ENCODE peak calls at places on chromosomes 5 and 9, in five cellular contexts. B is heart right ventricle, M is mammary epithelial cell, C is fibroblast of lung, W is astrocyte. L is an unnamed sample.
A peak's percentile ranks its signal among the peaks of the same experiment; 100 is the strongest.

GRCh38 chr5:55232194-55232984 is 1.0 kb downstream of the CCNO start:
- DNase-seq in W (no peak), B (no peak), M (peak; percentile 77), C (peak; percentile 13), L (peak; percentile 81)

GRCh38 chr5:159324097-159324760 is 6.1 kb downstream of the IL12B start:
- DNase-seq in B (no peak), C (peak; percentile 95), W (peak; percentile 94), M (peak; percentile 58), L (no peak)

GRCh38 chr5:72412283-72413055 is 92.3 kb downstream of the PTCD2 start:
- DNase-seq in M (no peak), C (peak; percentile 76), W (peak; percentile 68), B (no peak), L (no peak)

GRCh38 chr9:95874303-95874988 is 1.0 kb upstream of the ERCC6L2 start:
- DNase-seq in M (peak; percentile 27), B (no peak), C (peak; percentile 27), W (peak; percentile 10), L (peak; percentile 26)

GRCh38 chr9:95724253-95724991 is 151.1 kb upstream of the ERCC6L2 start:
- DNase-seq in C (no peak), B (no peak), M (no peak), W (no peak), L (no peak)

GRCh38 chr5:87347272-87347671 is 65.5 kb downstream of the CCNH start:
- DNase-seq in M (no peak), C (peak; percentile 59), W (peak; percentile 51), B (no peak), L (no peak)

GRCh38 chr9:73583590-73583989 is 431.9 kb downstream of the ANXA1 start:
- DNase-seq in M (peak; percentile 53), C (peak; percentile 82), W (peak; percentile 75), B (no peak), L (peak; percentile 17)

GRCh38 chr5:15008476-15008875 is 136.9 kb upstream of the ANKH start:
- DNase-seq in C (peak; percentile 99), B (peak; percentile 87), W (peak; percentile 99), M (peak; percentile 96), L (peak; percentile 87)

GRCh38 chr9:8649807-8650206 is 850.2 kb upstream of the DMAC1 start:
- DNase-seq in M (no peak), B (no peak), W (no peak), C (no peak), L (no peak)

GRCh38 chr5:137073192-137073591 is 425.9 kb downstream of the SPOCK1 start:
- DNase-seq in M (no peak), W (peak; percentile 40), B (no peak), C (peak; percentile 58), L (peak; percentile 34)

GRCh38 chr9:77016111-77016525 is 3.3 kb upstream of the FOXB2 start:
- DNase-seq in W (no peak), B (no peak), C (no peak), M (no peak), L (no peak)

GRCh38 chr9:8845376-8845775 is 1045.8 kb upstream of the DMAC1 start:
- DNase-seq in M (no peak), W (no peak), C (no peak), B (peak; percentile 47), L (no peak)

GRCh38 chr9:79817469-79818004 is 245.8 kb downstream of the TLE4 start:
- DNase-seq in B (peak; percentile 7), W (peak; percentile 39), C (peak; percentile 52), M (no peak), L (no peak)

GRCh38 chr5:115096034-115096769 is 73.5 kb downstream of the TRIM36 start:
- DNase-seq in M (no peak), C (peak; percentile 17), W (no peak), B (no peak), L (no peak)

GRCh38 chr5:116046823-116047222 is 14.6 kb downstream of the ARL14EPL start:
- DNase-seq in M (no peak), B (no peak), W (no peak), C (no peak), L (no peak)

GRCh38 chr9:91042541-91042940 is 240.9 kb downstream of the SYK start:
- DNase-seq in M (no peak), W (no peak), B (no peak), C (no peak), L (no peak)

GRCh38 chr5:132497488-132497997 is 7.0 kb upstream of the IRF1 start:
- DNase-seq in C (peak; percentile 95), W (peak; percentile 91), M (peak; percentile 79), B (peak; percentile 81), L (peak; percentile 95)

GRCh38 chr9:134406366-134407122 is 80.3 kb downstream of the RXRA start:
- DNase-seq in M (no peak), B (peak; percentile 39), W (no peak), C (no peak), L (no peak)

GRCh38 chr5:113062869-113063508 is 86.4 kb downstream of the DCP2 start:
- DNase-seq in M (no peak), W (no peak), B (no peak), C (no peak), L (no peak)

GRCh38 chr5:168155585-168155984 is 135.9 kb upstream of the WWC1 start:
- DNase-seq in B (no peak), C (no peak), W (no peak), M (no peak), L (no peak)

GRCh38 chr5:111234125-111234524 is 9.9 kb downstream of the CAMK4 start:
- DNase-seq in W (no peak), C (no peak), B (no peak), M (no peak), L (no peak)

GRCh38 chr9:126413470-126414051 is 86.9 kb downstream of the MVB12B start:
- DNase-seq in B (no peak), C (no peak), M (no peak), W (no peak), L (no peak)

GRCh38 chr9:119343161-119343720 is 26.0 kb downstream of the BRINP1 start:
- DNase-seq in M (no peak), W (no peak), C (no peak), B (no peak), L (no peak)

GRCh38 chr9:134660407-134660806 is 18.8 kb downstream of the COL5A1 start:
- DNase-seq in B (no peak), W (no peak), M (no peak), C (no peak), L (no peak)

GRCh38 chr9:134624827-134625181 is 16.8 kb upstream of the COL5A1 start:
- DNase-seq in C (peak; percentile 94), B (no peak), M (peak; percentile 77), W (peak; percentile 89), L (peak; percentile 96)

GRCh38 chr9:7894231-7894630 is 94.7 kb upstream of the DMAC1 start:
- DNase-seq in C (no peak), M (no peak), W (no peak), B (no peak), L (no peak)

GRCh38 chr5:72434781-72435437 is 72.3 kb downstream of the ZNF366 start:
- DNase-seq in C (no peak), M (no peak), W (no peak), B (no peak), L (no peak)

GRCh38 chr9:87379300-87379699 is 118.4 kb upstream of the DAPK1 start:
- DNase-seq in W (no peak), C (no peak), B (no peak), M (no peak), L (no peak)

GRCh38 chr9:87381050-87381711 is 116.5 kb upstream of the DAPK1 start:
- DNase-seq in M (peak; percentile 44), C (peak; percentile 91), W (peak; percentile 90), B (no peak), L (no peak)

GRCh38 chr9:87383341-87384150 is 114.1 kb upstream of the DAPK1 start:
- DNase-seq in B (no peak), C (peak; percentile 47), W (peak; percentile 31), M (no peak), L (no peak)

GRCh38 chr9:87382902-87383301 is 114.8 kb upstream of the DAPK1 start:
- DNase-seq in C (peak; percentile 90), B (no peak), W (peak; percentile 91), M (peak; percentile 74), L (peak; percentile 31)

GRCh38 chr9:87381746-87382145 is 115.9 kb upstream of the DAPK1 start:
- DNase-seq in C (no peak), W (no peak), B (no peak), M (peak; percentile 20), L (no peak)
- H3K27ac ChIP-seq in C (no peak overlapping the region), W (peak overlapping the region; percentile 13), B (no peak overlapping the region), M (no peak overlapping the region), L (peak overlapping the region; percentile 97)

GRCh38 chr5:36459191-36460135 is 146.9 kb upstream of the SLC1A3 start:
- DNase-seq in W (no peak), M (peak; percentile 82), C (no peak), B (no peak), L (peak; percentile 49)
- TF ChIP-seq CTCF in W (no peak), M (peak; percentile 54), C (peak; percentile 36), B (peak; percentile 8), L (peak; percentile 23)

DNA sequence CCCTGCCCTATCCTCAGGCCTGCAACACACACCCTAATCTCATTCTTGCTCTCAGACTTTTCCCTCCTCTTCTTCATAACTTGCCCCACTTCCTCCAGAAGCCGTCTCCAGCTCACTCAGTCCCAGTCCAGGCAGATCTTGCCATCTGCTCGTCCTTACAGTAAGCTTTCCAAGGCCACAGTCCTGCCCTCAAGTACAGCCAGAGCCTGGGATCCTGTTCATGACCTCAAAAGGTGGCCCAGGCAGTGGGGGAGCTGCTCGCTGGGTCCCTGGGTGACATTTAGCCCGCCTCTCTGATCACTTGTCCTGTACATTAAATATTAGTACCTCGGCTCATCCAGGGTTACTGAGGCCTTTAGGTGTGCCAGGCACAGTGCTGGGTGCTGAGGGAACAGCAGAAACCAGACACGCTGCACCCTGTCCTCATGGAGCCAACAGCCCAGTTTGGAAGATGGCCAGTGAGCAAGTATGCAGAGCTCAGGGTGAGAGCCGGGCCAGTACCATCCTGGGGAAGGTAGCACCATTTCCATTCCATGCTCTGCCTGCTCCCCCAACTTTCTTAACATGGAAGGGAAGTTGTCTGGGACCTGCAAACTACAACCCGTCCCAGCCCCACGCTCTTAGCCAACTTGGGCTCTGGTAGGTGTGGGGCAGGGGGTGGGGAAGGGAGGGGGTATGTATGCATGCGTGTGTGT is 100.4 kb downstream of the C5orf15 start:
- DNase-seq in M (no peak), W (no peak), B (no peak), C (no peak), L (no peak)
- H3K27ac ChIP-seq in M (no peak overlapping the region), W (no peak overlapping the region), B (no peak overlapping the region), C (no peak overlapping the region), L (no peak overlapping the region)

GRCh38 chr5:147973086-147973485 is 66.7 kb upstream of the C5orf46 start:
- DNase-seq in W (no peak), B (no peak), M (no peak), C (no peak), L (no peak)

GRCh38 chr5:147966829-147967228 is 60.5 kb upstream of the C5orf46 start:
- DNase-seq in M (no peak), C (no peak), B (no peak), W (no peak), L (no peak)

GRCh38 chr5:147968855-147969254 is 62.5 kb upstream of the C5orf46 start:
- DNase-seq in W (peak; percentile 42), B (no peak), C (peak; percentile 55), M (no peak), L (no peak)

GRCh38 chr5:147971472-147971871 is 65.1 kb upstream of the C5orf46 start:
- DNase-seq in W (no peak), B (no peak), M (peak; percentile 54), C (no peak), L (no peak)

DNA sequence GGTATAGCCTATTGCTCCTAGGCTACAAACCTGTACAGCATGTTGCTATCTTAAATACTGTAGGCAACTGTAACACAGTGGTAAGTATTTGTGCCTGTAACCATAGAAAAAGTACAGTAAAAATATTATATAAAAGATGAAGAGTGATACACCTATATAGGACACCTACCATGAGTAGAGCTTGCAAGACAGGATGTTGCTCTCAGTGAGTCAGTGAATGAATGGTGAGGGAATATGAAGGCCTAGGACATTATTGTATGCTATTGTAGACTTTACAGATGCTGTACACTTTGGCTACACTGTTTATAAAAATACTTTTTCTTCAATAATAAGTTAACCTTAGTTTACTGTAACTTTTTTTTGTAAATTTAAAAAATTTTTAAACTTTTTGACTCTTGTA is 66.1 kb upstream of the C5orf46 start:
- DNase-seq in C (no peak), W (no peak), M (no peak), B (no peak), L (no peak)
- TF ChIP-seq CTCF in C (no peak), W (no peak), M (no peak), B (no peak), L (no peak)